ENCODE peak calls at places on chromosomes 12 and 14, in eight cellular contexts. L, F, P, S, X, I, U and Q are unnamed samples.

GRCh38 chr12:56469007-56469930 is 891 bp downstream of the SPRYD4 start:
- DNase-seq in L (peak; percentile 69), F (peak; percentile 26), P (peak; percentile 44), S (no peak), X (no peak), I (peak; percentile 51), U (no peak), Q (no peak)

GRCh38 chr12:48128800-48129199 is 9.6 kb downstream of the PFKM start:
- DNase-seq in L (no peak), F (no peak), P (no peak), S (no peak), X (no peak), I (no peak), U (no peak), Q (peak; percentile 67)

GRCh38 chr14:99015833-99016232 is 256.2 kb downstream of the BCL11B start:
- DNase-seq in L (no peak), F (no peak), P (no peak), S (no peak), X (no peak), I (no peak), U (no peak), Q (no peak)

GRCh38 chr12:79827484-79827883 is 107.4 kb downstream of the PPP1R12A start:
- DNase-seq in L (no peak), F (no peak), P (no peak), S (no peak), X (no peak), I (no peak), U (no peak), Q (no peak)

GRCh38 chr12:6606331-6607131 is 648 bp downstream of the CHD4 start:
- DNase-seq in L (peak; percentile 92), F (peak; percentile 88), P (peak; percentile 72), S (no peak), X (peak; percentile 57), I (peak; percentile 78), U (peak; percentile 56), Q (peak; percentile 28)

GRCh38 chr12:99099786-99100185 is 454.7 kb downstream of the APAF1 start:
- DNase-seq in L (no peak), F (no peak), P (no peak), S (no peak), X (no peak), I (no peak), U (no peak), Q (no peak)

GRCh38 chr12:43288666-43289065 is 263.3 kb downstream of the ADAMTS20 start:
- DNase-seq in L (no peak), F (no peak), P (no peak), S (no peak), X (no peak), I (no peak), U (peak; percentile 55), Q (no peak)

GRCh38 chr12:49043856-49044258 is 16.7 kb downstream of the KMT2D start:
- DNase-seq in L (peak; percentile 79), F (peak; percentile 59), P (peak; percentile 66), S (peak; percentile 4), X (peak; percentile 63), I (peak; percentile 68), U (peak; percentile 78), Q (peak; percentile 71)

GRCh38 chr12:13465641-13466040 is 269.1 kb downstream of the EMP1 start:
- DNase-seq in L (peak; percentile 85), F (peak; percentile 7), P (no peak), S (no peak), X (no peak), I (no peak), U (no peak), Q (no peak)

GRCh38 chr14:77791225-77791600 is 8.7 kb upstream of the ADCK1 start:
- DNase-seq in L (no peak), F (no peak), P (no peak), S (no peak), X (peak; percentile 31), I (no peak), U (no peak), Q (no peak)

GRCh38 chr12:31033681-31034080 is 40.0 kb upstream of the DDX11 start:
- DNase-seq in L (no peak), F (no peak), P (no peak), S (no peak), X (no peak), I (no peak), U (no peak), Q (no peak)

GRCh38 chr14:105369653-105370040 is 28.7 kb upstream of the TEX22 start:
- DNase-seq in L (no peak), F (no peak), P (no peak), S (no peak), X (no peak), I (no peak), U (no peak), Q (no peak)

GRCh38 chr12:19550626-19551025 is 111.3 kb downstream of the AEBP2 start:
- DNase-seq in L (no peak), F (no peak), P (no peak), S (no peak), X (no peak), I (no peak), U (no peak), Q (no peak)

GRCh38 chr14:53380041-53380440 is 226.9 kb upstream of the DDHD1 start:
- DNase-seq in L (no peak), F (no peak), P (no peak), S (no peak), X (no peak), I (no peak), U (no peak), Q (no peak)

GRCh38 chr12:51886021-51886710 is 1.7 kb upstream of the ANKRD33 start:
- DNase-seq in L (peak; percentile 80), F (peak; percentile 90), P (peak; percentile 51), S (peak; percentile 91), X (peak; percentile 69), I (peak; percentile 59), U (no peak), Q (peak; percentile 97)

GRCh38 chr12:107110519-107110859 is 17.1 kb upstream of the CRY1 start:
- DNase-seq in L (no peak), F (no peak), P (no peak), S (no peak), X (no peak), I (no peak), U (no peak), Q (no peak)
- H3K4me3 ChIP-seq in L (no peak overlapping the region), F (no peak overlapping the region), P (no peak overlapping the region), S (no peak overlapping the region), X (no peak overlapping the region), I (no peak overlapping the region), U (no peak overlapping the region), Q (no peak overlapping the region)

GRCh38 chr14:24943024-24943423 is 106.9 kb downstream of the STXBP6 start:
- DNase-seq in L (no peak), F (no peak), P (peak; percentile 17), S (no peak), X (no peak), I (no peak), U (peak; percentile 49), Q (no peak)
- H3K4me3 ChIP-seq in L (no peak overlapping the region), F (no peak overlapping the region), P (no peak overlapping the region), S (no peak overlapping the region), X (no peak overlapping the region), I (no peak overlapping the region), U (no peak overlapping the region), Q (no peak overlapping the region)

GRCh38 chr14:25050494-25051170 is 685 bp upstream of the STXBP6 start:
- DNase-seq in L (peak; percentile 28), F (peak; percentile 17), P (no peak), S (peak; percentile 83), X (no peak), I (peak; percentile 43), U (peak; percentile 57), Q (peak; percentile 66)

GRCh38 chr14:25046301-25046943 is 3.5 kb downstream of the STXBP6 start:
- DNase-seq in L (no peak), F (no peak), P (no peak), S (no peak), X (no peak), I (no peak), U (no peak), Q (no peak)

GRCh38 chr14:25049559-25050493 is at the start of gene STXBP6:
- DNase-seq in L (peak; percentile 92), F (peak; percentile 74), P (peak; percentile 78), S (peak; percentile 54), X (peak; percentile 45), I (peak; percentile 76), U (peak; percentile 92), Q (peak; percentile 56)

GRCh38 chr14:25049127-25049558 is 804 bp downstream of the STXBP6 start:
- DNase-seq in L (peak; percentile 60), F (no peak), P (peak; percentile 20), S (peak; percentile 10), X (no peak), I (peak; percentile 35), U (no peak), Q (peak; percentile 7)

DNA sequence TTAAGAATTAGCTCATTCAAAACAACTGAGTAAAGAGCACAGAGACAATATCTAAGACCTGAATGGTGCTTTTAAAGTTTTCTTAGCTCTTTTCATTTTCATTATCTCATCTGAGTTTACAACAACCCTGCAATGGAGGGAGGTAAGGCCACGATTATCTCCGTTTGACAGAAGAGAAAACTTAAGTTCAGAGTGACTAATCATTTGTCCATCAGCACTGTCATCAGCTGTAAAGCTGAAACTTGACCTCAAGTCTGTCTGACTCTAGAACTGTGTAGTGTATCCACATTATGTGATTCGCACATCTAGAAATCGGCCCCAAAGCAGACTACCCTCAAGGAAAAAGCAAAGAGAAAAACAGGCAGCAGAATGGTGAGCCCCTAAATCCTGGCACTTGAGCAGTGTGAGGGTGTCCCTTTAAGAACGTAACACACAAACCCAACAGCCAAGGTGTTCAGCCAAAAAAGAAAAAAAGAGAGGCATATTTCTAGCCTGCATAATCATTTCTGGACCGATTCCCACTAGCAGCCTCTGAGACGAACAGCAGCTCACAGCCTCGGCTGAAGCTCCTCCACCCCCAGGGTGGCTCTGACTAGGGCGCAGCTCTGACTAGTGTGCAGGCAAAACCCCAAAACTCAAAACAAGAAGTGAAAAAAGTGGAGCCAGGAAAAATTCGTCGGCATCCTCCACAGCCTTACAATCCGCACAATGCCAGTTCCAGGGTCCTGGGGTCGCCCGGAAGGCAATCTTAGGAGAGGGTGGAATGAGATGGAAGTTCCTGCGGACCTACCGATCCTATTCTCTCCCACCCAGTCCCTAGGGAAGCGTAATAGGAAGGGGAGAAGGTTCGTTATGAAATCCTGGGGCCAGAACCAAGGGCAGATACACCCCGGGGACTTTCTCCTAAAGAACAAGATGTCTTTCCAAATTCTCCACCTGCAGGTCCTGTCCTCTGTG is 1.5 kb downstream of the STXBP6 start:
- DNase-seq in L (peak; percentile 77), F (peak; percentile 59), P (peak; percentile 25), S (peak; percentile 81), X (no peak), I (peak; percentile 52), U (no peak), Q (peak; percentile 79)
- H3K4me3 ChIP-seq in L (peak overlapping the region; percentile 74), F (peak overlapping the region; percentile 77), P (peak overlapping the region; percentile 77), S (peak overlapping the region; percentile 65), X (peak overlapping the region; percentile 67), I (peak overlapping the region; percentile 53), U (peak overlapping the region; percentile 71), Q (peak overlapping the region; percentile 60)

DNA sequence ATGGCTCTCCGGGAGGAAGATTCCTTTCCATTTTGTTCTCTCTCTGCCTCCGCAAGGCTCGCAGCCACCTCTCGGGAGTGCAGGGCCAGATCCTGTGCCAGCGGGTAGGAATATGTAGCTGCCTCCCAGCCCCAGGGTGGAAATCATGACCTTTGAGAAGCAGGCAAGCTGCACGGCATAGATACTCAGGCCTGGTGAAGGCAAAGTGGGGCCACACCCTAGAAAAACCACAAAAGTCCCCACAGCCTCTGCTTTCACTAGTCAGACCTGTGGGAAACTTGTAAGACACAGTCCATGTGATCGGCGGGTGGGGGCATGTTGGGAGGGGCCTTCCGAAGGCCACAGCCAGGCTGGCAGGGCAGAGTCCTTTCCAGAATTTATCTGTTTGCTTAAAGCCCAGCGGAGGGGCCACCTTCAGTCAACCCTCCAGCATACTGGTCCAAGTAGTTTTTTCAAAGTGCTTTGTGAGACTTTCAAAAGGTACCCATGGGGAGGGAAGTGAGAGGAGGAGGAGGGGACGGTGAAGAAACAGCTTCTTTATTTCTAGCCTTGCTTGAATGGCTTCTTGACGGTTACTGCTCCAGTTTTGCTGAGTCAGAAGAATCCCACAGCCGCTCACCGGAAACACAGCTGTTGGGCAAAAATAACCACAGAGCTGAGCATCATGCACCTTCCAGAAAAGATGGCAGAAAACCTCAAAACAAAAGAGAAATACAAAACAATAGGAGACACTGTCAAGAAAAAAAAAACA is at the start of gene MAP1LC3B2:
- DNase-seq in L (peak; percentile 59), F (peak; percentile 51), P (peak; percentile 84), S (peak; percentile 73), X (peak; percentile 65), I (peak; percentile 87), U (peak; percentile 30), Q (peak; percentile 83)
- H3K4me3 ChIP-seq in L (no peak within 1 kb of the TSS), F (no peak within 1 kb of the TSS), P (no peak within 1 kb of the TSS), S (no peak within 1 kb of the TSS), X (no peak within 1 kb of the TSS), I (no peak within 1 kb of the TSS), U (no peak within 1 kb of the TSS), Q (no peak within 1 kb of the TSS)